ENCODE peak calls at places on chromosomes 11 and 22, in four cellular contexts. R is dermis blood vessel endothelial cell, S is astrocyte of the cerebellum, J is T-cell. U is an unnamed sample.

GRCh38 chr22:20014526-20015186 is 2.0 kb downstream of the ARVCF start:
- DNase-seq in R (no peak), J (no peak), S (no peak), U (no peak)

GRCh38 chr22:46454910-46455269 is 82.5 kb downstream of the CELSR1 start:
- DNase-seq in R (no peak), S (peak), J (no peak), U (no peak)

GRCh38 chr22:29165336-29166060 is 40.2 kb upstream of the EMID1 start:
- DNase-seq in S (no peak), R (no peak), J (no peak), U (no peak)

GRCh38 chr11:59226396-59226795 is 13.7 kb upstream of the MPEG1 start:
- DNase-seq in J (no peak), S (no peak), R (peak), U (no peak)

GRCh38 chr22:19169947-19170318 is 8.6 kb downstream of the SLC25A1 start:
- DNase-seq in J (no peak), S (no peak), R (no peak), U (no peak)

GRCh38 chr11:91305402-91305801 is 919.2 kb upstream of the FAT3 start:
- DNase-seq in S (no peak), R (no peak), J (no peak), U (no peak)

GRCh38 chr11:19460718-19461405 is 220.1 kb upstream of the E2F8 start:
- DNase-seq in S (no peak), R (no peak), J (no peak), U (no peak)

GRCh38 chr11:46049325-46049860 is 71.9 kb downstream of the PHF21A start:
- DNase-seq in S (no peak), R (no peak), J (no peak), U (no peak)

GRCh38 chr11:119832132-119832531 is 103.1 kb upstream of the NECTIN1 start:
- DNase-seq in S (no peak), R (no peak), J (no peak), U (no peak)

GRCh38 chr22:35411112-35411511 is 11.2 kb downstream of the MCM5 start:
- DNase-seq in R (no peak), S (no peak), J (no peak), U (peak)

GRCh38 chr22:24187731-24188644 is 6.7 kb downstream of the SUSD2 start:
- DNase-seq in J (no peak), S (no peak), R (no peak), U (no peak)

GRCh38 chr11:77589521-77590193 is at the start of gene AQP11:
- DNase-seq in S (peak), R (peak), J (no peak), U (peak)

GRCh38 chr22:43094085-43094484 is 4.9 kb upstream of the TTLL1 start:
- DNase-seq in J (no peak), R (peak), S (no peak), U (no peak)

GRCh38 chr22:42375982-42376381 is 56.2 kb downstream of the NFAM1 start:
- DNase-seq in R (no peak), J (no peak), S (no peak), U (no peak)

GRCh38 chr11:20250644-20251247 is 90.5 kb upstream of the DBX1 start:
- DNase-seq in R (no peak), J (no peak), S (no peak), U (no peak)

GRCh38 chr11:70445091-70445490 is 46.8 kb downstream of the CTTN start:
- DNase-seq in J (no peak), R (no peak), S (no peak), U (no peak)

GRCh38 chr11:130592056-130592455 is 143.6 kb downstream of the ADAMTS15 start:
- DNase-seq in J (no peak), R (peak), S (peak), U (no peak)

GRCh38 chr11:7639643-7640025 is 33.7 kb downstream of the CYB5R2 start:
- DNase-seq in S (no peak), J (no peak), R (no peak), U (no peak)

GRCh38 chr11:17000987-17001386 is 13.2 kb downstream of the PLEKHA7 start:
- DNase-seq in R (no peak), S (no peak), J (no peak), U (no peak)

GRCh38 chr11:85170184-85170583 is 457.0 kb downstream of the DLG2 start:
- DNase-seq in J (no peak), R (no peak), S (peak), U (no peak)

GRCh38 chr11:111949519-111950426 is 12.6 kb downstream of the DIXDC1 start:
- DNase-seq in J (no peak), R (peak), S (no peak), U (no peak)

GRCh38 chr11:16982809-16983208 is 31.4 kb downstream of the PLEKHA7 start:
- DNase-seq in J (no peak), S (no peak), R (no peak), U (no peak)

GRCh38 chr11:71964641-71965040 is 34.1 kb upstream of the IL18BP start:
- DNase-seq in R (no peak), S (no peak), J (no peak), U (no peak)

GRCh38 chr11:61507962-61508824 is at the start of gene LRRC10B:
- DNase-seq in S (no peak), R (peak), J (no peak), U (no peak)

GRCh38 chr11:35554491-35555237 is 29.2 kb upstream of the PAMR1 start:
- DNase-seq in J (no peak), R (no peak), S (no peak), U (no peak)

GRCh38 chr22:50641696-50642607 is 14.0 kb upstream of the ARSA start:
- DNase-seq in R (peak), S (no peak), J (no peak), U (no peak)

GRCh38 chr11:110447897-110448522 is 18.3 kb downstream of the FDX1 start:
- DNase-seq in J (no peak), R (peak), S (no peak), U (no peak)

GRCh38 chr11:117915219-117915618 is 14.0 kb downstream of the TMPRSS13 start:
- DNase-seq in S (no peak), J (no peak), R (no peak), U (no peak)

GRCh38 chr11:102007567-102008437 is 39.4 kb upstream of the CFAP300 start:
- DNase-seq in R (peak), S (peak), J (no peak), U (peak)

GRCh38 chr22:46363611-46364321 is 28.3 kb downstream of the TRMU start:
- DNase-seq in S (no peak), R (no peak), J (no peak), U (no peak)

GRCh38 chr22:45319319-45319675 is 9.6 kb downstream of the FAM118A start:
- DNase-seq in R (no peak), J (no peak), S (peak), U (no peak)

GRCh38 chr11:12841946-12842630 is 167.0 kb upstream of the RASSF10 start:
- DNase-seq in S (peak), R (peak), J (no peak), U (no peak)

GRCh38 chr22:20922141-20922751 is 5.0 kb downstream of the CRKL start:
- DNase-seq in S (no peak), R (no peak), J (no peak), U (no peak)

GRCh38 chr11:35083181-35084061 is 55.5 kb upstream of the CD44 start:
- DNase-seq in J (peak), R (no peak), S (peak), U (peak)

GRCh38 chr22:27668828-27669797 is 132.4 kb downstream of the MN1 start:
- DNase-seq in J (no peak), R (peak), S (no peak), U (no peak)